ENCODE peak calls at places on chromosomes 3 and 15, in six cellular contexts. One of them, this sample, is unnamed.

GRCh38 chr3:184748219-184749135 is 36.6 kb upstream of the MAGEF1 start:
- DNase-seq in effector memory CD4-positive, alpha-beta T cell: no peak
- DNase-seq in Panc1: peak
- DNase-seq in heart right ventricle: no peak
- DNase-seq in hepatocyte: peak
- DNase-seq in endodermal cell: peak
- DNase-seq in this sample: no peak

GRCh38 chr15:68310178-68310810 is 32.7 kb downstream of the FEM1B start:
- DNase-seq in hepatocyte: peak
- DNase-seq in heart right ventricle: peak
- DNase-seq in effector memory CD4-positive, alpha-beta T cell: no peak
- DNase-seq in Panc1: no peak
- DNase-seq in endodermal cell: peak
- DNase-seq in this sample: peak

GRCh38 chr15:48954538-48954937 is 9.2 kb downstream of the SHC4 start:
- DNase-seq in hepatocyte: no peak
- DNase-seq in Panc1: no peak
- DNase-seq in endodermal cell: peak
- DNase-seq in effector memory CD4-positive, alpha-beta T cell: no peak
- DNase-seq in heart right ventricle: no peak
- DNase-seq in this sample: no peak

GRCh38 chr3:140363801-140364200 is 314.1 kb upstream of the TRIM42 start:
- DNase-seq in endodermal cell: no peak
- DNase-seq in Panc1: no peak
- DNase-seq in hepatocyte: peak
- DNase-seq in effector memory CD4-positive, alpha-beta T cell: no peak
- DNase-seq in heart right ventricle: peak
- DNase-seq in this sample: peak

GRCh38 chr3:37935756-37936666 is 54.6 kb upstream of the VILL start:
- DNase-seq in heart right ventricle: no peak
- DNase-seq in endodermal cell: peak
- DNase-seq in effector memory CD4-positive, alpha-beta T cell: no peak
- DNase-seq in hepatocyte: no peak
- DNase-seq in Panc1: no peak
- DNase-seq in this sample: peak

GRCh38 chr3:99938270-99938955 is 120.8 kb downstream of the CMSS1 start:
- DNase-seq in Panc1: no peak
- DNase-seq in hepatocyte: no peak
- DNase-seq in endodermal cell: no peak
- DNase-seq in effector memory CD4-positive, alpha-beta T cell: no peak
- DNase-seq in heart right ventricle: no peak
- DNase-seq in this sample: no peak

GRCh38 chr15:100849021-100849831 is 30.4 kb upstream of the ALDH1A3 start:
- DNase-seq in heart right ventricle: peak
- DNase-seq in Panc1: peak
- DNase-seq in effector memory CD4-positive, alpha-beta T cell: peak
- DNase-seq in hepatocyte: no peak
- DNase-seq in endodermal cell: no peak
- DNase-seq in this sample: peak

GRCh38 chr15:63172376-63173115 is 15.3 kb upstream of the RPS27L start:
- DNase-seq in endodermal cell: peak
- DNase-seq in effector memory CD4-positive, alpha-beta T cell: no peak
- DNase-seq in hepatocyte: peak
- DNase-seq in Panc1: no peak
- DNase-seq in heart right ventricle: no peak
- DNase-seq in this sample: no peak

GRCh38 chr3:47162695-47163022 is 1.3 kb downstream of the SETD2 start:
- DNase-seq in effector memory CD4-positive, alpha-beta T cell: no peak
- DNase-seq in heart right ventricle: no peak
- DNase-seq in Panc1: no peak
- DNase-seq in hepatocyte: peak
- DNase-seq in endodermal cell: no peak
- DNase-seq in this sample: no peak

GRCh38 chr3:144470646-144471045 is 499.0 kb downstream of the DIPK2A start:
- DNase-seq in hepatocyte: no peak
- DNase-seq in heart right ventricle: no peak
- DNase-seq in endodermal cell: no peak
- DNase-seq in Panc1: no peak
- DNase-seq in effector memory CD4-positive, alpha-beta T cell: no peak
- DNase-seq in this sample: no peak

GRCh38 chr3:55030938-55031337 is 103.1 kb upstream of the LRTM1 start:
- DNase-seq in endodermal cell: no peak
- DNase-seq in hepatocyte: no peak
- DNase-seq in effector memory CD4-positive, alpha-beta T cell: no peak
- DNase-seq in heart right ventricle: no peak
- DNase-seq in Panc1: no peak
- DNase-seq in this sample: no peak

GRCh38 chr3:48215466-48215865 is 7.8 kb upstream of the CAMP start:
- DNase-seq in hepatocyte: peak
- DNase-seq in Panc1: no peak
- DNase-seq in effector memory CD4-positive, alpha-beta T cell: no peak
- DNase-seq in heart right ventricle: no peak
- DNase-seq in endodermal cell: no peak
- DNase-seq in this sample: peak

GRCh38 chr3:33481018-33481621 is 40.9 kb upstream of the UBP1 start:
- DNase-seq in heart right ventricle: no peak
- DNase-seq in Panc1: no peak
- DNase-seq in effector memory CD4-positive, alpha-beta T cell: no peak
- DNase-seq in hepatocyte: no peak
- DNase-seq in endodermal cell: no peak
- DNase-seq in this sample: no peak

GRCh38 chr3:11001020-11001657 is 8.6 kb downstream of the SLC6A1 start:
- DNase-seq in hepatocyte: peak
- DNase-seq in Panc1: no peak
- DNase-seq in effector memory CD4-positive, alpha-beta T cell: no peak
- DNase-seq in endodermal cell: no peak
- DNase-seq in heart right ventricle: no peak
- DNase-seq in this sample: no peak

DNA sequence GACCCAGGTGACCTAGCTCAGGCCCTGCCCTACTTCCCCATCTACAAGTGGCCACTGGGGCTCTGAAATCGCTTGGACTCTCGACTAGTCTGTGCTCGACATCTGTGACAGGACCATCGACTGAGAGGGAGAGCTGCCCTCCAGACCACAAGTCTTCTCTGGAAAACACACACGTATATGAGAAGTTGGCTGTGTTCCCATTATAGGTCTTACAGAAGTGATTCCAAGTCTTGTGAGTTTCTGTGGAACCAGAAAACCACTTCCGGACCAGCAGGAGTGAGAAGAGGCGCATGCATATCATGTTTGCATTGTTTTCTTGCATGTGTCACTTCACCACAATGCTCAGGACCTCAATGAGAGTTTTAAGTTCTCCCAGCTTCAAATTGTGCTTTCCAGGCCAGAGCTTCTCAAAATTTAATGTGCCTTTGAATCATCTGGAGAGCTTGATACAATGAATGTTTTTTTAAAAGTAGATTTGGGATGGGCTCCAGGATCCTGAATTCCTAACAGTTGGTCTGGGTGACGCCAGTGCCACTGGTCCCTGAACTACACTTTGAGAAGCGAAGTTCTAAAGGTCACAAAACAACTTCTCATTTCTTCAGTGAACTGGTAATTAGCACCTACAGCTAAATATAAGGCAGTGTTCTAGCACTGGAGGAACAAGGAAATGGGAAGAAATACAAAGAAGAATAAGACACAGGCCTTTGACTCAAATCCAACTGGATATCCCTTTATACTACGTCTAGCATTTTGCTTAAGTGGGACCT is 15.6 kb downstream of the LIPC start:
- DNase-seq in effector memory CD4-positive, alpha-beta T cell: no peak
- DNase-seq in hepatocyte: no peak
- DNase-seq in heart right ventricle: no peak
- DNase-seq in endodermal cell: no peak
- DNase-seq in Panc1: no peak
- DNase-seq in this sample: no peak
- H3K27ac ChIP-seq in effector memory CD4-positive, alpha-beta T cell: no peak
- H3K27ac ChIP-seq in hepatocyte: no peak
- H3K27ac ChIP-seq in heart right ventricle: peak
- H3K27ac ChIP-seq in endodermal cell: no peak
- H3K27ac ChIP-seq in Panc1: no peak
- H3K27ac ChIP-seq in this sample: peak

DNA sequence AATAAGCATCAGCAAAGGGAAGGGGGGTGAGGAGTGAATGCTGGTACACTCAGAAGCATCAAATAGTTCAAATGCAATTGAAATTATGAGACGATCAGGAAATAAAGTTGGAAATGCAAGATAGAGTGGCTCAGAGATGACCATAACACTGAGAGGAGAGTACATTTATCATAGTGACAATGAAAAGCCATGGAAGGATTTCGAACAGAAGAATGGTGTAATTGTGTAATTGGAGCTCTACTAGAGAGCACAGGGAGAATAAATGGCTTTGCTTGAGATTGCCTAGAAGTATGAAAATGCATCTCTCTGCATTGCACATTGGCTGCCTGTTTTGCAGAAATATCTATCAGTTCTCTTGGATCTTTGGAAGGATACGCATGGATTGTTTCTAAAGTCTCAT is 163.3 kb downstream of the TP63 start:
- DNase-seq in effector memory CD4-positive, alpha-beta T cell: no peak
- DNase-seq in endodermal cell: no peak
- DNase-seq in heart right ventricle: no peak
- DNase-seq in hepatocyte: no peak
- DNase-seq in Panc1: no peak
- DNase-seq in this sample: no peak
- H3K27ac ChIP-seq in effector memory CD4-positive, alpha-beta T cell: no peak
- H3K27ac ChIP-seq in endodermal cell: no peak
- H3K27ac ChIP-seq in heart right ventricle: no peak
- H3K27ac ChIP-seq in hepatocyte: no peak
- H3K27ac ChIP-seq in Panc1: no peak
- H3K27ac ChIP-seq in this sample: no peak

GRCh38 chr3:196274585-196274984 is 12.9 kb downstream of the PCYT1A start:
- DNase-seq in Panc1: no peak
- DNase-seq in endodermal cell: no peak
- DNase-seq in heart right ventricle: no peak
- DNase-seq in effector memory CD4-positive, alpha-beta T cell: peak
- DNase-seq in hepatocyte: no peak
- DNase-seq in this sample: no peak

GRCh38 chr3:196270499-196270898 is 17.0 kb downstream of the PCYT1A start:
- DNase-seq in endodermal cell: no peak
- DNase-seq in effector memory CD4-positive, alpha-beta T cell: no peak
- DNase-seq in Panc1: no peak
- DNase-seq in hepatocyte: no peak
- DNase-seq in heart right ventricle: no peak
- DNase-seq in this sample: no peak

GRCh38 chr3:196272826-196273225 is 14.7 kb downstream of the PCYT1A start:
- DNase-seq in effector memory CD4-positive, alpha-beta T cell: no peak
- DNase-seq in Panc1: no peak
- DNase-seq in heart right ventricle: peak
- DNase-seq in endodermal cell: no peak
- DNase-seq in hepatocyte: no peak
- DNase-seq in this sample: no peak

GRCh38 chr3:196275126-196275525 is 12.4 kb downstream of the PCYT1A start:
- DNase-seq in endodermal cell: no peak
- DNase-seq in heart right ventricle: no peak
- DNase-seq in hepatocyte: no peak
- DNase-seq in Panc1: no peak
- DNase-seq in effector memory CD4-positive, alpha-beta T cell: no peak
- DNase-seq in this sample: no peak

DNA sequence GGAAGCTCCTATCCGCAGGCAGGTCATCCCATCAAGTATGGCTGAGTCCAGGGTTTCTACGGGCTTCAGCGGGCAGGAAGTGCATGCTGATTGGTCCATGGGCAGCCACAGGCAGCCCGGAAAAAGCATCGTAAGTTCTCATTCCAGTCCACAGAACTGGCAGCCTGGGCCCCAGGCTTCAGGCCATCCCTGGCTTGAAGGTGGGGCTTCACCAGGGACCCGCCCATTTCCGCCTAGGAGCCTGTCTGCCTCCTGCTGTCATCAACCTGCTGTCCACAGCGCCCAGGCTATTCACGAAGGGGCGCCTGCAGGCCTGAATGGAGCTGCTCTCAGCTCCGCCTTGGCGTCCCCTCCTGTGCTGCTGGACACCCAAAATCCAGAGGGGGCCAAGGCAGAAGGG is 13.9 kb downstream of the PCYT1A start:
- DNase-seq in Panc1: no peak
- DNase-seq in effector memory CD4-positive, alpha-beta T cell: no peak
- DNase-seq in heart right ventricle: no peak
- DNase-seq in hepatocyte: no peak
- DNase-seq in endodermal cell: peak
- DNase-seq in this sample: no peak
- H3K27ac ChIP-seq in Panc1: no peak
- H3K27ac ChIP-seq in effector memory CD4-positive, alpha-beta T cell: peak
- H3K27ac ChIP-seq in heart right ventricle: peak
- H3K27ac ChIP-seq in hepatocyte: no peak
- H3K27ac ChIP-seq in endodermal cell: no peak
- H3K27ac ChIP-seq in this sample: no peak

GRCh38 chr3:183285318-183285717 is 32.3 kb downstream of the B3GNT5 start:
- DNase-seq in Panc1: no peak
- DNase-seq in endodermal cell: no peak
- DNase-seq in hepatocyte: no peak
- DNase-seq in heart right ventricle: no peak
- DNase-seq in effector memory CD4-positive, alpha-beta T cell: no peak
- DNase-seq in this sample: no peak

GRCh38 chr3:183284570-183284969 is 31.5 kb downstream of the B3GNT5 start:
- DNase-seq in heart right ventricle: no peak
- DNase-seq in Panc1: no peak
- DNase-seq in effector memory CD4-positive, alpha-beta T cell: no peak
- DNase-seq in hepatocyte: no peak
- DNase-seq in endodermal cell: no peak
- DNase-seq in this sample: no peak

GRCh38 chr3:183290216-183290615 is 37.2 kb downstream of the B3GNT5 start:
- DNase-seq in effector memory CD4-positive, alpha-beta T cell: no peak
- DNase-seq in hepatocyte: no peak
- DNase-seq in endodermal cell: no peak
- DNase-seq in Panc1: no peak
- DNase-seq in heart right ventricle: no peak
- DNase-seq in this sample: no peak

GRCh38 chr3:183285828-183286457 is 32.9 kb downstream of the B3GNT5 start:
- DNase-seq in heart right ventricle: peak
- DNase-seq in effector memory CD4-positive, alpha-beta T cell: peak
- DNase-seq in Panc1: peak
- DNase-seq in hepatocyte: peak
- DNase-seq in endodermal cell: no peak
- DNase-seq in this sample: peak

GRCh38 chr3:183287301-183287971 is 34.4 kb downstream of the B3GNT5 start:
- DNase-seq in effector memory CD4-positive, alpha-beta T cell: no peak
- DNase-seq in Panc1: no peak
- DNase-seq in endodermal cell: no peak
- DNase-seq in heart right ventricle: no peak
- DNase-seq in hepatocyte: peak
- DNase-seq in this sample: no peak
- H3K27ac ChIP-seq in effector memory CD4-positive, alpha-beta T cell: peak
- H3K27ac ChIP-seq in Panc1: peak
- H3K27ac ChIP-seq in endodermal cell: no peak
- H3K27ac ChIP-seq in heart right ventricle: peak
- H3K27ac ChIP-seq in hepatocyte: peak
- H3K27ac ChIP-seq in this sample: no peak

DNA sequence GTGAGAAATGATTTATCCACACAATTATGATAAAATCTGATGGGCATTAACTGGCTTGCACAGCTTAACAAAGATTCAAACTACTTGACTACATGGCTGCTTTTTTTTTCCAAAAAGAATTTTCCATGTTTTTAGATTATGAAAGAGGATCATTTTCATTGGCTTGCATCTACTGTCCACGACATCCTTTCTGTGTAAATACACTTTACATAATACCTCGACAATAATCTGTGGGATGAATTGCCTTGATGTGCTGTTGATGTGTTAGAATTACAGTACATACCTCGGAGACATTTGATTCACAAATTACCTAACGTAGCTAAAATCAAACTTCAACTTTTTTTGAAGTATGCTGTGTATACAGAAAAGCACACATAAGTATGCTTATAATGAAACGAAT is 104.4 kb downstream of the PPP2R3A start:
- DNase-seq in effector memory CD4-positive, alpha-beta T cell: no peak
- DNase-seq in hepatocyte: no peak
- DNase-seq in Panc1: no peak
- DNase-seq in endodermal cell: no peak
- DNase-seq in heart right ventricle: no peak
- DNase-seq in this sample: no peak
- H3K27ac ChIP-seq in effector memory CD4-positive, alpha-beta T cell: no peak
- H3K27ac ChIP-seq in hepatocyte: no peak
- H3K27ac ChIP-seq in Panc1: no peak
- H3K27ac ChIP-seq in endodermal cell: no peak
- H3K27ac ChIP-seq in heart right ventricle: no peak
- H3K27ac ChIP-seq in this sample: no peak